ENCODE peak calls at places on chromosomes 5 and 9, in five cellular contexts. H is stomach, T is HCT116, J is bronchial epithelial cell, P is mucosa of descending colon. O is an unnamed sample.

GRCh38 chr5:116585227-116585626 is 10.6 kb upstream of the SEMA6A start:
- DNase-seq in H (no peak), T (no peak), J (peak; percentile 82), P (no peak), O (no peak)

GRCh38 chr5:139873033-139873794 is 77.6 kb downstream of the PSD2 start:
- DNase-seq in H (no peak), T (no peak), J (no peak), P (no peak), O (no peak)

GRCh38 chr9:137095664-137096517 is 9.1 kb downstream of the MAN1B1 start:
- DNase-seq in H (peak; percentile 46), T (no peak), J (no peak), P (peak; percentile 57), O (no peak)

GRCh38 chr5:141942185-141942857 is 15.7 kb downstream of the PCDH12 start:
- DNase-seq in H (no peak), T (no peak), J (no peak), P (no peak), O (no peak)

GRCh38 chr5:135010502-135011354 is 23.3 kb downstream of the PITX1 start:
- DNase-seq in H (peak; percentile 24), T (no peak), J (no peak), P (no peak), O (no peak)

GRCh38 chr5:89728750-89729149 is 680.8 kb downstream of the CETN3 start:
- DNase-seq in H (no peak), T (no peak), J (no peak), P (no peak), O (peak; percentile 77)

GRCh38 chr5:156402387-156402921 is 75.5 kb downstream of the SGCD start:
- DNase-seq in H (no peak), T (no peak), J (peak; percentile 64), P (peak; percentile 19), O (peak; percentile 8)

GRCh38 chr5:35924950-35925722 is 13.3 kb downstream of the CAPSL start:
- DNase-seq in H (peak; percentile 51), T (peak; percentile 21), J (peak; percentile 37), P (peak; percentile 70), O (peak; percentile 45)

GRCh38 chr5:172638209-172638768 is 2.8 kb upstream of the NEURL1B start:
- DNase-seq in H (no peak), T (no peak), J (no peak), P (no peak), O (no peak)

GRCh38 chr5:173331956-173332479 is 3.8 kb upstream of the STC2 start:
- DNase-seq in H (peak; percentile 86), T (peak; percentile 77), J (peak; percentile 78), P (peak; percentile 89), O (peak; percentile 92)

GRCh38 chr9:131739988-131740648 is at the start of gene RAPGEF1:
- DNase-seq in H (peak; percentile 78), T (no peak), J (no peak), P (peak; percentile 73), O (peak; percentile 66)

GRCh38 chr9:18890372-18890771 is 142.6 kb downstream of the SAXO1 start:
- DNase-seq in H (no peak), T (no peak), J (peak; percentile 44), P (no peak), O (no peak)

GRCh38 chr5:170745481-170746061 is 38.0 kb upstream of the GABRP start:
- DNase-seq in H (peak; percentile 65), T (no peak), J (no peak), P (peak; percentile 31), O (peak; percentile 65)

GRCh38 chr9:125683486-125683885 is 23.5 kb downstream of the MAPKAP1 start:
- DNase-seq in H (no peak), T (no peak), J (peak; percentile 79), P (no peak), O (no peak)

GRCh38 chr5:171648279-171648774 is 137.3 kb upstream of the SMIM23 start:
- DNase-seq in H (no peak), T (no peak), J (no peak), P (no peak), O (no peak)

GRCh38 chr5:157607371-157608161 is 32.0 kb upstream of the ADAM19 start:
- DNase-seq in H (no peak), T (peak; percentile 73), J (peak; percentile 88), P (no peak), O (no peak)

GRCh38 chr5:140882591-140882899 is 621 bp downstream of the PCDHA13 start:
- DNase-seq in H (no peak), T (peak; percentile 46), J (peak; percentile 6), P (no peak), O (peak; percentile 18)

GRCh38 chr5:124630767-124631704 is 115.4 kb downstream of the ZNF608 start:
- DNase-seq in H (no peak), T (no peak), J (no peak), P (no peak), O (no peak)

GRCh38 chr5:93575466-93575865 is 5.6 kb downstream of the NR2F1-AS1 start:
- DNase-seq in H (no peak), T (no peak), J (no peak), P (no peak), O (no peak)

GRCh38 chr9:135500071-135500524 is 384 bp upstream of the MRPS2 start:
- DNase-seq in H (no peak), T (no peak), J (no peak), P (no peak), O (no peak)

DNA sequence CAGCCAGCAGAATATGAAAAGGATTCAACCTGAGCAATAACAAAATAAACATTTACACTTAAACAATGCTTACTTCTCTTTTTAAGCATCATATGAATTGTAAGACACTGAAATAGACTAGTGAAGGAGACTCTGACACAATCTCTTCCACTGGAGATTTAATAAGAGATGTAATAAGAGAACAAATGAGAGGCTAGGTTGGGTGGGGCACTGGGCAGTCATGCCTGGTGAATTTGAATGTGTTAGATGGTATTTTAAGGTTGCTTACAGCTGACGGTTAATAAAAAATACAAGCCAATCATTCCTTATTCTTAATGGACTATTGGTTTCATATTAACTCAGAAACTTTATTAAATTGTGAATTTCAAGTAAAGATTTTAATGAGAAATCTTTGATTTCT is 105.9 kb upstream of the TARS1 start:
- DNase-seq in H (no peak), T (no peak), J (no peak), P (no peak), O (no peak)
- H3K36me3 ChIP-seq in H (no peaks in the 10 kb centered on the region), T (no peaks in the 10 kb centered on the region), J (no peaks in the 10 kb centered on the region), P (no peaks in the 10 kb centered on the region), O (no peaks in the 10 kb centered on the region)

GRCh38 chr9:69660304-69660703 is 11.9 kb downstream of the APBA1 start:
- DNase-seq in H (no peak), T (no peak), J (no peak), P (no peak), O (no peak)

GRCh38 chr9:69658987-69659677 is 13.0 kb downstream of the APBA1 start:
- DNase-seq in H (no peak), T (no peak), J (no peak), P (no peak), O (no peak)

GRCh38 chr9:69653261-69653660 is 18.9 kb downstream of the APBA1 start:
- DNase-seq in H (no peak), T (no peak), J (no peak), P (no peak), O (no peak)

GRCh38 chr9:69657269-69657668 is 14.9 kb downstream of the APBA1 start:
- DNase-seq in H (no peak), T (no peak), J (peak; percentile 41), P (no peak), O (no peak)

GRCh38 chr9:69655065-69655464 is 17.1 kb downstream of the APBA1 start:
- DNase-seq in H (no peak), T (no peak), J (no peak), P (no peak), O (no peak)
- TF ChIP-seq CTCF in H (no peak), T (no peak), J (no peak), P (no peak), O (no peak)

GRCh38 chr9:15461056-15461455 is 38.4 kb downstream of the SNAPC3 start:
- DNase-seq in H (no peak), T (no peak), J (no peak), P (no peak), O (no peak)
- H3K36me3 ChIP-seq in H (peaks cover 96% of the 10 kb centered on the region), T (peaks cover 53% of the 10 kb centered on the region), J (peaks cover 3% of the 10 kb centered on the region), P (peaks cover 18% of the 10 kb centered on the region), O (no peaks in the 10 kb centered on the region)

GRCh38 chr5:120464627-120465280 is 654 bp downstream of the PRR16 start:
- DNase-seq in H (peak; percentile 25), T (no peak), J (no peak), P (peak; percentile 15), O (peak; percentile 4)

GRCh38 chr5:120465281-120465961 is 1.3 kb downstream of the PRR16 start:
- DNase-seq in H (no peak), T (no peak), J (no peak), P (peak; percentile 21), O (peak; percentile 7)

GRCh38 chr5:120466337-120467006 is 2.4 kb downstream of the PRR16 start:
- DNase-seq in H (no peak), T (no peak), J (no peak), P (no peak), O (no peak)

GRCh38 chr5:120463026-120463770 is 902 bp upstream of the PRR16 start:
- DNase-seq in H (no peak), T (no peak), J (no peak), P (no peak), O (no peak)

GRCh38 chr5:120463991-120464626 is at the start of gene PRR16:
- DNase-seq in H (peak; percentile 28), T (no peak), J (peak; percentile 13), P (peak; percentile 20), O (peak; percentile 55)
- TF ChIP-seq CTCF in H (no peak), T (no peak), J (peak; percentile 14), P (no peak), O (peak; percentile 12)

DNA sequence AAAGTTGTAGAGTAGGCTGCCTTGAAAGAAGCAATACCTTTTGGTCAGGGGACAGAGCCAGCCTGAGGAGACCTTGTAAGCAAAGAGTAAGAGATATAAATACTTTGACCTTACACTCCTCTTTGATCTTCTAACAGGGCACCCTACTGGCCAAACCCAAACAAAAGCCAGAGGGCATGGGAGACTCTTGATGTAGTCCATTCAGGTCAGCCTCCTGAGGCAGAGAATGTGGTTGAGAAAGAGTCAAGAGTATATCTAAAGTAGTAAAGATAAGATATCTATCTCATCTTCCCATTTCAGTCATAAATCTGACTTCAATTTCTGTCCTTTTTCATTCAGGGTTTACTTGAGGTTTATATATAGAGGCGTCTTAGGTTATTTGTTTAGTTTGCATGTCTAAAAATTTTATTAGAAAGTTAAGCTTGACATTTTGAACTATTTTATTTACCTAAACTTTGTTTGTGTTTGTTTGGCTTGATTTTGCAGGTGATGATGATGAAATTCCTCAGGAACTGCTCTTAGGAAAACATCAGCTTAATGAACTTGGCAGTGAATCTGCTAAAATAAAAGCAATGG is 125.7 kb downstream of the NIPBL start:
- DNase-seq in H (no peak), T (no peak), J (no peak), P (no peak), O (no peak)
- H3K36me3 ChIP-seq in H (peaks cover 92% of the 10 kb centered on the region), T (peaks cover 14% of the 10 kb centered on the region), J (peaks cover 2% of the 10 kb centered on the region), P (peaks cover 5% of the 10 kb centered on the region), O (peaks cover 18% of the 10 kb centered on the region)

GRCh38 chr5:74684900-74685851 is at the start of gene HEXB:
- DNase-seq in H (peak; percentile 94), T (peak; percentile 51), J (peak; percentile 59), P (peak; percentile 95), O (peak; percentile 93)
- TF ChIP-seq CTCF in H (no peak), T (no peak), J (no peak), P (no peak), O (no peak)